ENCODE peak calls at places on chromosomes 11 and 22, in six cellular contexts. M is fibroblast of lung, J is Karpas-422, V is mammary epithelial cell, L is OCI-LY7, W is K562. N is an unnamed sample. For H4K20me1, the result is how much of the 10 kb centered on the place peaks cover.

GRCh38 chr11:71562120-71562519 is 3.2 kb upstream of the KRTAP5-10 start:
- DNase-seq in W (no peak), M (no peak), J (no peak), L (no peak), V (peak), N (peak)

GRCh38 chr11:29518389-29519174 is 498.2 kb downstream of the KCNA4 start:
- DNase-seq in M (no peak), L (peak), W (no peak), J (peak), V (peak), N (no peak)

GRCh38 chr22:47048123-47049077 is 285.9 kb downstream of the TBC1D22A start:
- DNase-seq in L (no peak), M (no peak), W (no peak), V (no peak), J (peak), N (no peak)

GRCh38 chr22:22001664-22002525 is 19.3 kb upstream of the TOP3B start:
- DNase-seq in V (no peak), J (no peak), M (no peak), L (no peak), W (peak), N (no peak)

GRCh38 chr11:126053340-126054286 is 9.1 kb downstream of the CDON start:
- DNase-seq in L (no peak), J (no peak), W (no peak), M (no peak), V (no peak), N (no peak)

GRCh38 chr11:69962152-69962551 is 116.0 kb upstream of the ANO1 start:
- DNase-seq in W (peak), V (peak), J (no peak), M (peak), L (no peak), N (peak)

GRCh38 chr22:25563757-25564319 is 637 bp upstream of the GRK3 start:
- DNase-seq in L (peak), V (peak), J (peak), M (no peak), W (no peak), N (no peak)

GRCh38 chr11:45332486-45332934 is 46.4 kb upstream of the SYT13 start:
- DNase-seq in J (peak), L (peak), M (no peak), V (no peak), W (peak), N (peak)

GRCh38 chr11:47731466-47731865 is 16.3 kb upstream of the AGBL2 start:
- DNase-seq in J (no peak), V (no peak), M (no peak), W (no peak), L (no peak), N (no peak)

GRCh38 chr11:7677801-7678201 is 4.5 kb upstream of the CYB5R2 start:
- DNase-seq in V (no peak), J (no peak), W (no peak), M (no peak), L (no peak), N (peak)

GRCh38 chr11:47152953-47153950 is 23.4 kb downstream of the ARFGAP2 start:
- DNase-seq in W (peak), V (peak), M (peak), J (peak), L (peak), N (peak)

GRCh38 chr22:36797988-36798670 is 18.7 kb downstream of the PVALB start:
- DNase-seq in L (no peak), W (no peak), M (no peak), V (no peak), J (no peak), N (no peak)

GRCh38 chr11:127632971-127633680 is 632.6 kb upstream of the KIRREL3 start:
- DNase-seq in W (no peak), J (no peak), M (no peak), V (no peak), L (no peak), N (peak)

GRCh38 chr11:86816251-86816726 is 15.9 kb downstream of the PRSS23 start:
- DNase-seq in M (peak), W (no peak), J (no peak), V (no peak), L (no peak), N (peak)

GRCh38 chr11:46520971-46521745 is 72.7 kb downstream of the AMBRA1 start:
- DNase-seq in J (no peak), W (no peak), V (peak), L (no peak), M (peak), N (peak)

GRCh38 chr11:31817054-31817620 is 6.0 kb upstream of the PAX6 start:
- DNase-seq in W (no peak), L (no peak), M (peak), J (no peak), V (peak), N (no peak)

GRCh38 chr22:23306438-23306921 is 126.2 kb downstream of the BCR start:
- DNase-seq in V (peak), W (no peak), J (peak), M (peak), L (no peak), N (peak)

GRCh38 chr11:29208117-29208516 is 808.7 kb downstream of the KCNA4 start:
- DNase-seq in L (no peak), M (peak), W (no peak), J (no peak), V (no peak), N (no peak)

GRCh38 chr11:97764605-97765004 is 1256.1 kb upstream of the CNTN5 start:
- DNase-seq in V (no peak), L (no peak), W (no peak), M (no peak), J (no peak), N (no peak)

GRCh38 chr22:48517039-48518030 is 1310.3 kb downstream of the BRD1 start:
- DNase-seq in L (no peak), V (no peak), W (no peak), M (no peak), J (no peak), N (peak)

GRCh38 chr22:45129703-45130524 is 33.8 kb upstream of the NUP50 start:
- DNase-seq in L (no peak), V (no peak), J (no peak), M (no peak), W (no peak), N (no peak)

GRCh38 chr11:122139595-122139866 is 23.5 kb upstream of the BLID start:
- DNase-seq in W (no peak), V (no peak), L (no peak), M (peak), J (no peak), N (no peak)

GRCh38 chr11:19890308-19890707 is 177.7 kb downstream of the NAV2 start:
- DNase-seq in V (peak), L (no peak), W (no peak), J (no peak), M (peak), N (peak)

GRCh38 chr11:127590319-127590718 is 589.7 kb upstream of the KIRREL3 start:
- DNase-seq in L (no peak), M (no peak), V (no peak), W (no peak), J (no peak), N (no peak)

GRCh38 chr22:35959121-35959800 is 69.4 kb downstream of the RBFOX2 start:
- DNase-seq in V (no peak), J (no peak), M (no peak), W (no peak), L (no peak), N (no peak)

GRCh38 chr11:6505577-6506240 is 8.6 kb downstream of the DNHD1 start:
- DNase-seq in V (peak), J (peak), M (peak), L (peak), W (peak), N (peak)

GRCh38 chr11:63763506-63764200 is 4.9 kb downstream of the ZFTA start:
- DNase-seq in J (no peak), W (no peak), V (no peak), M (no peak), L (no peak), N (no peak)

GRCh38 chr11:79484872-79485271 is 44.0 kb upstream of the TENM4 start:
- DNase-seq in J (no peak), M (no peak), V (no peak), W (no peak), L (no peak), N (no peak)
- H3K4me2 ChIP-seq in J (no peak), M (no peak), V (no peak), W (no peak), L (no peak), N (no peak)

GRCh38 chr11:58898106-58898505 is 41.2 kb upstream of the GLYATL1 start:
- DNase-seq in M (no peak), W (no peak), L (no peak), V (no peak), J (no peak), N (no peak)
- H3K4me3 ChIP-seq in M (no peak), W (no peak), L (no peak), V (no peak), J (no peak), N (no peak)

GRCh38 chr11:91299980-91300379 is 924.6 kb upstream of the FAT3 start:
- DNase-seq in J (no peak), V (peak), M (peak), W (no peak), L (no peak), N (no peak)

GRCh38 chr11:91310085-91310484 is 914.5 kb upstream of the FAT3 start:
- DNase-seq in J (no peak), W (no peak), L (no peak), V (no peak), M (no peak), N (no peak)

GRCh38 chr11:91308069-91308468 is 916.5 kb upstream of the FAT3 start:
- DNase-seq in M (no peak), W (no peak), J (no peak), V (no peak), L (no peak), N (no peak)

GRCh38 chr11:91303754-91304153 is 920.9 kb upstream of the FAT3 start:
- DNase-seq in V (no peak), M (no peak), W (no peak), J (no peak), L (no peak), N (no peak)

GRCh38 chr11:91305402-91305801 is 919.2 kb upstream of the FAT3 start:
- DNase-seq in W (no peak), J (no peak), M (no peak), L (no peak), V (no peak), N (no peak)
- H4K20me1 ChIP-seq in W (under half), J (under half), M (under half), L (under half), V (under half), N (under half)

GRCh38 chr22:27475548-27475897 is 326.0 kb downstream of the MN1 start:
- DNase-seq in W (no peak), J (no peak), L (no peak), M (no peak), V (no peak), N (no peak)

GRCh38 chr22:27474711-27475547 is 326.6 kb downstream of the MN1 start:
- DNase-seq in J (no peak), L (no peak), V (peak), M (peak), W (no peak), N (peak)

GRCh38 chr22:27476318-27476717 is 325.2 kb downstream of the MN1 start:
- DNase-seq in J (no peak), V (no peak), M (no peak), L (no peak), W (no peak), N (no peak)

GRCh38 chr22:27477171-27477570 is 324.4 kb downstream of the MN1 start:
- DNase-seq in L (no peak), M (no peak), V (no peak), W (no peak), J (no peak), N (no peak)

DNA sequence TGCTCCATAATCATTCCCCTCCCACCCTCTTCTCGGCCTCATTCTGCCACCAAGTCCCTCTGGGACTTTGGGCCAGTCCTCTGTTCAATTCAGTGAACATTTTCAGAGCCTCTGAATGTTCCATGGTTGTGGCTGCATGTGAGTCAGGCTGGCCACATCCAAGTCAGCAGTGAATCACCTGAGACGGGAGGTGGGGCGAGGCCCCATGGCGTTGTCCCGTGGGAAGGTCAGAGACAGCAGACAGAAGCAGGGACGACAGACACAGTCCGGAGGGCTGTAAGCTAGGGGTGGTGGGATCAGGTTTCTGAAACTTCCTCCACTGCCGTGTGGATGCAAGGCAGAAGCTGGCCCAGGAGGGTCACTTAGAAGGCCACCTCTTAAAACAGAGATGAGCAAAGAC is 324.8 kb downstream of the MN1 start:
- DNase-seq in L (no peak), V (peak), M (peak), J (no peak), W (no peak), N (peak)
- H3K4me2 ChIP-seq in L (no peak), V (peak), M (no peak), J (no peak), W (no peak), N (peak)

GRCh38 chr11:44270403-44271192 is 39.3 kb downstream of the ALX4 start:
- DNase-seq in L (no peak), J (no peak), W (peak), V (no peak), M (no peak), N (no peak)
- H3K4me3 ChIP-seq in L (no peak), J (no peak), W (peak), V (no peak), M (no peak), N (no peak)

GRCh38 chr11:68116126-68116525 is 5.1 kb downstream of the CHKA start:
- DNase-seq in J (no peak), W (no peak), M (no peak), L (no peak), V (no peak), N (no peak)

GRCh38 chr11:68117896-68118470 is 3.2 kb downstream of the CHKA start:
- DNase-seq in M (peak), J (no peak), V (no peak), L (no peak), W (no peak), N (no peak)

GRCh38 chr11:68116892-68117435 is 4.2 kb downstream of the CHKA start:
- DNase-seq in J (no peak), M (no peak), W (no peak), L (no peak), V (no peak), N (no peak)

GRCh38 chr11:68113986-68114385 is 7.2 kb downstream of the CHKA start:
- DNase-seq in V (no peak), L (no peak), J (no peak), M (no peak), W (no peak), N (peak)

GRCh38 chr11:68115285-68115684 is 5.9 kb downstream of the CHKA start:
- DNase-seq in J (no peak), V (no peak), M (no peak), L (no peak), W (no peak), N (no peak)
- H4K20me1 ChIP-seq in J (under half), V (under half), M (under half), L (under half), W (under half), N (under half)

GRCh38 chr11:21908211-21908610 is 284.7 kb upstream of the ANO5 start:
- DNase-seq in L (no peak), W (no peak), V (no peak), M (no peak), J (no peak), N (no peak)

GRCh38 chr11:21909145-21909544 is 283.7 kb upstream of the ANO5 start:
- DNase-seq in W (no peak), V (no peak), J (no peak), M (no peak), L (no peak), N (no peak)

GRCh38 chr11:21912280-21912679 is 280.6 kb upstream of the ANO5 start:
- DNase-seq in J (no peak), W (no peak), L (no peak), V (no peak), M (no peak), N (no peak)

GRCh38 chr11:21911046-21911445 is 281.8 kb upstream of the ANO5 start:
- DNase-seq in M (no peak), J (no peak), V (no peak), W (no peak), L (no peak), N (no peak)
- H3K4me2 ChIP-seq in M (no peak), J (no peak), V (no peak), W (no peak), L (no peak), N (no peak)

GRCh38 chr11:35976434-35976833 is 32.6 kb downstream of the LDLRAD3 start:
- DNase-seq in W (no peak), M (no peak), L (no peak), V (no peak), J (no peak), N (no peak)

GRCh38 chr11:35981581-35981980 is 37.7 kb downstream of the LDLRAD3 start:
- DNase-seq in V (no peak), J (no peak), M (no peak), W (no peak), L (no peak), N (no peak)

GRCh38 chr11:35978173-35978572 is 34.3 kb downstream of the LDLRAD3 start:
- DNase-seq in V (no peak), J (no peak), M (no peak), L (no peak), W (no peak), N (no peak)

GRCh38 chr11:35980646-35981402 is 37.0 kb downstream of the LDLRAD3 start:
- DNase-seq in J (no peak), M (no peak), V (no peak), W (no peak), L (no peak), N (no peak)

GRCh38 chr11:35978891-35979290 is 35.0 kb downstream of the LDLRAD3 start:
- DNase-seq in W (no peak), M (no peak), J (no peak), V (no peak), L (no peak), N (no peak)
- H3K4me3 ChIP-seq in W (no peak), M (no peak), J (no peak), V (no peak), L (no peak), N (no peak)

GRCh38 chr11:61577383-61578118 is 3.3 kb downstream of the SYT7 start:
- DNase-seq in M (no peak), J (no peak), L (no peak), W (peak), V (no peak), N (peak)

GRCh38 chr11:61578819-61579218 is 2.1 kb downstream of the SYT7 start:
- DNase-seq in J (no peak), V (no peak), M (no peak), L (no peak), W (no peak), N (no peak)

GRCh38 chr11:61572913-61573312 is 8.0 kb downstream of the SYT7 start:
- DNase-seq in M (no peak), W (no peak), V (no peak), L (no peak), J (no peak), N (no peak)

GRCh38 chr11:61574611-61575010 is 6.3 kb downstream of the SYT7 start:
- DNase-seq in W (no peak), L (no peak), J (no peak), M (no peak), V (no peak), N (no peak)

GRCh38 chr11:61575886-61576516 is 4.9 kb downstream of the SYT7 start:
- DNase-seq in W (no peak), V (no peak), J (no peak), L (no peak), M (no peak), N (no peak)
- H4K20me1 ChIP-seq in W (under half), V (under half), J (under half), L (under half), M (under half), N (under half)

DNA sequence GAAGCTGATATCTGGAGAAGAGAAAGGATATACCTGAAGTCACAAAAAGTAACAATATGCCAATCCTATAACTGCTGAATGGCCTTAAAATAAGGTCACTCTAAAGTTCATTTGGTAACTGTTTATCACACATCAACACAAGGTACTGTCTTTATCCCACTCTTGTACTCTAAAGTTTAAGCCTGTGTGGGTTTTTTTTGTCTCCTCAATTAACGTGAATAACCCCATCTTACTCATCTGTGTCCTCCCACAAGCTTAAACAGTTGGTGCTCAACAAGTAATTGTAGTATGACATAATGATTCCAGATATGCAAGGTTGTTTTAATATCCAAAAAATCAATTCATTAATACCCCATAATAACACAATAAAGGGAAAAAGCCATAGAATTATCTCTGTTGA is 42.1 kb downstream of the PAK1 start:
- DNase-seq in W (no peak), L (no peak), J (no peak), V (no peak), M (no peak), N (no peak)
- H3K4me2 ChIP-seq in W (no peak), L (no peak), J (no peak), V (no peak), M (no peak), N (no peak)